ENCODE peak calls at places on chromosome 17, in four cellular contexts. W is K562, O is HepG2, P is GM12878. S is an unnamed sample.

GRCh38 chr17:16141685-16142084 is 73.6 kb downstream of the NCOR1 start:
- DNase-seq in W (no peak), O (no peak), P (no peak), S (no peak)

GRCh38 chr17:50352072-50352692 is 6.3 kb downstream of the XYLT2 start:
- DNase-seq in W (no peak), O (no peak), P (no peak), S (no peak)

GRCh38 chr17:83114706-83115105 is 35.3 kb downstream of the METRNL start:
- DNase-seq in W (no peak), O (no peak), P (no peak), S (no peak)

GRCh38 chr17:32831627-32832243 is 45.2 kb downstream of the MYO1D start:
- DNase-seq in W (no peak), O (no peak), P (no peak), S (no peak)

GRCh38 chr17:2453325-2453724 is 52.5 kb upstream of the MNT start:
- DNase-seq in W (no peak), O (no peak), P (no peak), S (no peak)

GRCh38 chr17:58248955-58249269 is 10.5 kb downstream of the LPO start:
- DNase-seq in W (no peak), O (no peak), P (no peak), S (no peak)

GRCh38 chr17:47716381-47716780 is 16.7 kb upstream of the TBX21 start:
- DNase-seq in W (no peak), O (no peak), P (no peak), S (no peak)

GRCh38 chr17:65463242-65463641 is 98.2 kb downstream of the AXIN2 start:
- DNase-seq in W (no peak), O (no peak), P (no peak), S (no peak)

GRCh38 chr17:3471599-3471998 is at the start of gene SPATA22:
- DNase-seq in W (no peak), O (no peak), P (no peak), S (no peak)

GRCh38 chr17:70050931-70051330 is 24.1 kb upstream of the KCNJ16 start:
- DNase-seq in W (no peak), O (no peak), P (no peak), S (no peak)

GRCh38 chr17:37830151-37830993 is 85.5 kb upstream of the HNF1B start:
- DNase-seq in W (no peak), O (peak), P (peak), S (no peak)

GRCh38 chr17:38703742-38704644 is 1.1 kb upstream of the MLLT6 start:
- DNase-seq in W (peak), O (peak), P (no peak), S (peak)

GRCh38 chr17:5667871-5668270 is 83.6 kb upstream of the NLRP1 start:
- DNase-seq in W (no peak), O (peak), P (no peak), S (peak)

GRCh38 chr17:41131979-41132378 is 8.0 kb upstream of the KRTAP4-12 start:
- DNase-seq in W (no peak), O (peak), P (no peak), S (no peak)

GRCh38 chr17:4566785-4567184 is 6.4 kb upstream of the GGT6 start:
- DNase-seq in W (peak), O (peak), P (no peak), S (peak)

GRCh38 chr17:58331815-58332719 is 3.5 kb upstream of the TSPOAP1 start:
- DNase-seq in W (peak), O (no peak), P (peak), S (no peak)

GRCh38 chr17:46081018-46081320 is 81.9 kb downstream of the STH start:
- DNase-seq in W (no peak), O (no peak), P (no peak), S (no peak)

GRCh38 chr17:42853004-42853403 is 2.0 kb downstream of the AOC3 start:
- DNase-seq in W (no peak), O (no peak), P (no peak), S (no peak)

GRCh38 chr17:17347956-17348871 is 45.0 kb downstream of the NT5M start:
- DNase-seq in W (no peak), O (no peak), P (no peak), S (no peak)

GRCh38 chr17:57876023-57876865 is 26.4 kb upstream of the MRPS23 start:
- DNase-seq in W (no peak), O (no peak), P (no peak), S (no peak)

GRCh38 chr17:46809110-46809571 is 9.4 kb downstream of the WNT3 start:
- DNase-seq in W (peak), O (no peak), P (no peak), S (no peak)

GRCh38 chr17:71208111-71208704 is 912.6 kb upstream of the SOX9 start:
- DNase-seq in W (no peak), O (no peak), P (no peak), S (no peak)

GRCh38 chr17:3687949-3688614 is 7.9 kb downstream of the P2RX5 start:
- DNase-seq in W (peak), O (no peak), P (no peak), S (no peak)

GRCh38 chr17:50423553-50424159 is 2.4 kb upstream of the ACSF2 start:
- DNase-seq in W (peak), O (peak), P (no peak), S (peak)

GRCh38 chr17:50689251-50689650 is 18.5 kb downstream of the ANKRD40 start:
- DNase-seq in W (no peak), O (no peak), P (no peak), S (no peak)

GRCh38 chr17:57721967-57722703 is 23.0 kb downstream of the CCDC182 start:
- DNase-seq in W (no peak), O (no peak), P (no peak), S (no peak)

GRCh38 chr17:43033947-43034622 is 9.1 kb downstream of the RND2 start:
- DNase-seq in W (no peak), O (no peak), P (no peak), S (no peak)

GRCh38 chr17:2347805-2348685 is 10.7 kb downstream of the SGSM2 start:
- DNase-seq in W (no peak), O (peak), P (no peak), S (peak)

GRCh38 chr17:65942592-65942991 is 249.3 kb downstream of the CEP112 start:
- DNase-seq in W (no peak), O (no peak), P (no peak), S (no peak)

GRCh38 chr17:57940653-57941329 is 14.4 kb downstream of the CUEDC1 start:
- DNase-seq in W (no peak), O (no peak), P (peak), S (no peak)

GRCh38 chr17:58328195-58329034 is at the start of gene TSPOAP1:
- DNase-seq in W (peak), O (no peak), P (peak), S (no peak)

GRCh38 chr17:58538801-58539410 is 24.5 kb upstream of the MTMR4 start:
- DNase-seq in W (no peak), O (no peak), P (no peak), S (no peak)

GRCh38 chr17:15285466-15285865 is 20.3 kb upstream of the PMP22 start:
- DNase-seq in W (no peak), O (no peak), P (no peak), S (no peak)

GRCh38 chr17:48013876-48014602 is 23.6 kb downstream of the COPZ2 start:
- DNase-seq in W (no peak), O (no peak), P (no peak), S (no peak)

GRCh38 chr17:61475726-61476125 is 23.5 kb downstream of the TBX4 start:
- DNase-seq in W (no peak), O (no peak), P (no peak), S (no peak)

GRCh38 chr17:51371732-51372151 is 111.4 kb downstream of the UTP18 start:
- DNase-seq in W (peak), O (peak), P (peak), S (peak)

GRCh38 chr17:49708515-49709161 is 874 bp upstream of the SLC35B1 start:
- DNase-seq in W (peak), O (no peak), P (no peak), S (no peak)

DNA sequence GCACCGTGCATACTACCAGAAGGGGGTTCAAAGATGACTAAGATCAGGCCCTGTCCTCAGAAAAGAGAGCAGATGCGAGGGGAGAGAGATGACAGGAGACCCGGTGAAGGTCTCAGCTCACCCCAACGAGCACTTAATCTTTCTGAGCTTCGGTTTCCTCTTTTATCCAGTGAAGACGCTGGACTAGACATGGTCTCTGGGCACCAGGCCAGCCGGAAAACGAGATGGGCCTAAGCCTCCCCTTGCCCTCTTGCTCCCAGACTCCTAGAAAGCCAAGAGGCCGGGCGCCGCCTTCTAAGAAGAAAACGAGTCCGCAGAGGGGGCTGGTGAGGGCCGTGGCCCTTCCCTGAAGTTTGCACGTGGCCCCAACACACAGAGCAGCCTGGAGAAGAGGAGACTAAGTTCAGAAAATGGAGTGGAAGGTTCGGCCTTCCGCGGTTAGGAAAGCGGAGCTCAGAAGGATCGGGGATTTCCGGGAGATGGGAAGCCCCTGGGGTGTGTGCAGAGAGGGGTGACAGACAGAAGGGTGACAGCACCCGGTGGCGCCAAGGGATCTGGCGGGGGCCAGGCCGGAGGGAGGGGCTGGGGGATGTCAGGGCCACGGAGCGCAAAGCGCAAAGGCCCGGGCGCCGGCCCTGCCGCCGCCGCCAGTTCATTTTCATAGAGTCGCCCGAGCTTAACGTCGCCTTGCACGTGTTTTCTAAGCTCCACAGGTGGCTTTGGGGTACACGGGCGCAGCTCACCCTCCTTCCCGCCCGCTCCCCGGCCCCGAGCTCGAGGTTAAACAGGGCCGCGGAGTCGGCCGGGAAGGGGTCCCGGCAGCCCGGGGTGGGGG is 42.1 kb upstream of the BHLHA9 start:
- DNase-seq in W (no peak), O (no peak), P (peak), S (no peak)
- TF ChIP-seq TARDBP in W (no peak), O (no peak), P (no peak), S (no peak)

DNA sequence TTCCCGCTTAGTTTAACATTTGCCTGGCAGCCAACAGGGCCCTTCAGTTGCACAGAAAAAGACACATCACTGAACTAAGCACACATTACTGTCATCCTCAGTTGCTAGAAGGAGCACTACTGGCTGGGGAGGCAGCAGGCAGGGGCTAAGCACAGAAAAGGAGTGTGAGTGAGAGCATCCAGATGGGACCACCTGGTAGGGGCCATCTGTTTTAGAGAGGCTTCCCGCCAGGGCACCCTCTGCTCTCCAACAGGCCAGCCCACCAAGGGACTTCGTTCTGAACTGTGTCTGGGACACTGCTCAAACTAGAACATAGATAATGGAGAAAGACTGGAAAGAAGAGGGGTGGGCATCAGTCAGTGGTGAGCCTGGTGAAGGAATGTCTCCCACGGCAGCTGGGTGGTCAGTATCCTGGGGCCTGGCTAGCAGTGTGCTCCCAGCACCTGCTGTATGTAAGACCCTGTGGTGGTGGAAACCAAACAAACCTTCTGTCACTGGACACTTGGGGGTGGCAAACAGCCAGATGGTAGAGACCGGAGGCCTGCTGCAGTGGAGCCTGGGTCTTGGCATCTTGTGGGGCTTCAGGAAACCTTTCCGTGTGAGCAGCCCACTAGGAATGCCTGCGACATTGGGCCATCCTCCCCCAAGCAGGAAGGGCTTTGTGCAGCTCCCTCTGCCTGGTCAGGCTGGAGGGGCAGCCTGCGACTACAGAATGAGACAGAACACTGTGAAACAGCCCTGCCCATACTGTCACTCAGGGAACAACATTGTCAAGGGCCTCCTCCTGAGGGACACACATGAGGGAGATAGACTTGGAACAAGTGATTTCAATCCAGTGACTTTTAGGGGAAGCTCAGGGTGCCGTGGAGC is 12.8 kb upstream of the RANGRF start:
- DNase-seq in W (no peak), O (no peak), P (no peak), S (no peak)
- TF ChIP-seq FOXK2 in W (no peak), O (no peak), P (no peak), S (no peak)

GRCh38 chr17:77794846-77795245 is 163.7 kb upstream of the TNRC6C start:
- DNase-seq in W (no peak), O (no peak), P (no peak), S (no peak)
- TF ChIP-seq TARDBP in W (no peak), O (no peak), P (no peak), S (no peak)

GRCh38 chr17:13776027-13776551 is 174.4 kb upstream of the HS3ST3A1 start:
- DNase-seq in W (no peak), O (no peak), P (no peak), S (no peak)
- TF ChIP-seq FOXK2 in W (no peak), O (no peak), P (no peak), S (no peak)

GRCh38 chr17:63477471-63478440 is 895 bp downstream of the ACE start:
- DNase-seq in W (no peak), O (no peak), P (no peak), S (no peak)
- TF ChIP-seq TARDBP in W (no peak), O (no peak), P (no peak), S (no peak)

GRCh38 chr17:73308017-73308823 is 3.6 kb downstream of the CDC42EP4 start:
- DNase-seq in W (peak), O (peak), P (no peak), S (no peak)
- TF ChIP-seq FOXK2 in W (peak), O (no peak), P (no peak), S (no peak)

DNA sequence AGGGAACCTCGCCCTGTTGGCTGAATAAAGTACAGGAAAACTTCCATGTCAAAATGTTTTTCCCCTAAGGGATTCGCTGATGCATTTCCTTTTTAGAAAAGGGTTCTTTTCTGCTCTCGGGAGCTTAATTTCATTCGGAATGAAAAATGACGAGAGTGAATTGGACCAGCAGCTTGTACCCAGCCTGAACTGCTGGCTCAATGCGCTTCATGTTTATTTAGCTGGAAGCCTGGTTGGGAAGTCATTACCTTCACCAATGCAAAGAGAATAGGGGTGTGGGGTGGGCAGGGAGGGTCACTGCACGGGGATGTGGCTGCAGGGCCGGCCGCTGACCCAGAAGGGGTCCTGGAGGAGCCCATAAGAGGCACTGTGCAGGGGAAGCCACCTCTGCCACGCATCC is 207.7 kb downstream of the ENGASE start:
- DNase-seq in W (no peak), O (no peak), P (no peak), S (no peak)
- TF ChIP-seq TARDBP in W (no peak), O (no peak), P (no peak), S (no peak)

DNA sequence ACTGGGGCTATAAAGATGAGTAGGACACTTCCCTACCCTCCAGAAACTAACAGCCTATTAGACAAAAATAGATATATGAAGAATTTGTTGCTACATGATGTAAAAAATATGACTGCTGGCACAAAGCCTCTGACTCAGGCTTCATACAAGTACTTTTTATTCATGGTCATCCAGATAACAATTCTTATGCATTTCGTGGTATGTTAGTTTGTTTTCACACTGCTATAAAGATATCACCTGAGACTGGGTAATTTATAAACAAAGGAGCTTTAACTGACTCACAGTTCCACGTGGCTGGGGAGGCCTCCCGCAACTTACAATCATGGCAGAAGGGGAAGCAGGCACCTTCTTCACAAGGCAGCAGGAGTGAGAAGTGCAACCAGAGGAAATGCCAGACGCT is 112.5 kb upstream of the HLF start:
- DNase-seq in W (no peak), O (no peak), P (no peak), S (no peak)
- TF ChIP-seq FOXK2 in W (no peak), O (no peak), P (no peak), S (no peak)

GRCh38 chr17:7004398-7005253 is 7.8 kb upstream of the RNASEK start:
- DNase-seq in W (peak), O (peak), P (peak), S (peak)

GRCh38 chr17:7002288-7003047 is 6.6 kb downstream of the ALOX12 start:
- DNase-seq in W (no peak), O (no peak), P (no peak), S (no peak)

GRCh38 chr17:7003745-7004144 is 7.9 kb downstream of the ALOX12 start:
- DNase-seq in W (no peak), O (no peak), P (no peak), S (no peak)

GRCh38 chr17:7007143-7007542 is 5.3 kb upstream of the RNASEK start:
- DNase-seq in W (no peak), O (no peak), P (no peak), S (no peak)

DNA sequence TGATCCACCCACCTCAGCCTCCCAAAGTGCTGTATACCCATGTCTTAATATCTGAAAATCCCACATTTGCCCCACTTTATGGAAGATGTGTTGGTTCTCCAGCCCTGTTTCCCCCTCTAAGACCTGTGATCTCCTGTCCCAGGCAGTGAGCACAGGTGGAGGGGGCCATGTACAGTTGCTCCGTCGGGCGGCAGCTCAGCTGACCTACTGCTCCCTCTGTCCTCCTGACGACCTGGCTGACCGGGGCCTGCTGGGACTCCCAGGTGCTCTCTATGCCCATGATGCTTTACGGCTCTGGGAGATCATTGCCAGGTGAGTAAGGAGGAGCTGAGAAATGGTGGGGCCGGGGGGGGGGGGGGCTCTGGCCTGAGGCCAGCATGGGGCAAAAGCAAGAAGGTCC is 6.7 kb upstream of the RNASEK start:
- DNase-seq in W (no peak), O (no peak), P (no peak), S (no peak)
- TF ChIP-seq TARDBP in W (no peak), O (no peak), P (no peak), S (no peak)

GRCh38 chr17:30263552-30264333 is 28.0 kb downstream of the BLMH start:
- DNase-seq in W (no peak), O (no peak), P (no peak), S (no peak)
- TF ChIP-seq FOXK2 in W (no peak), O (no peak), P (no peak), S (no peak)